ENCODE peak calls at places on chromosomes 3 and 15, in five cellular contexts. One of them, this sample, is unnamed.

GRCh38 chr3:35718921-35719320 is 79.6 kb downstream of the ARPP21 start:
- DNase-seq in left lung: no peak
- DNase-seq in HFF-Myc: no peak
- DNase-seq in transverse colon: no peak
- DNase-seq in fibroblast of mammary gland: no peak
- DNase-seq in this sample: no peak

GRCh38 chr15:67164811-67165652 is 89.4 kb downstream of the AAGAB start:
- DNase-seq in left lung: no peak
- DNase-seq in HFF-Myc: no peak
- DNase-seq in transverse colon: no peak
- DNase-seq in fibroblast of mammary gland: peak
- DNase-seq in this sample: no peak

GRCh38 chr3:74469151-74469550 is 145.3 kb downstream of the CNTN3 start:
- DNase-seq in left lung: no peak
- DNase-seq in HFF-Myc: no peak
- DNase-seq in transverse colon: no peak
- DNase-seq in fibroblast of mammary gland: peak
- DNase-seq in this sample: no peak

GRCh38 chr15:92409521-92409920 is 15.8 kb downstream of the ST8SIA2 start:
- DNase-seq in left lung: no peak
- DNase-seq in HFF-Myc: no peak
- DNase-seq in transverse colon: no peak
- DNase-seq in fibroblast of mammary gland: no peak
- DNase-seq in this sample: no peak

GRCh38 chr15:38895326-38896282 is 331.0 kb upstream of the RASGRP1 start:
- DNase-seq in left lung: no peak
- DNase-seq in HFF-Myc: peak
- DNase-seq in transverse colon: no peak
- DNase-seq in fibroblast of mammary gland: peak
- DNase-seq in this sample: no peak

GRCh38 chr3:58041826-58042324 is 33.7 kb downstream of the FLNB start:
- DNase-seq in left lung: no peak
- DNase-seq in HFF-Myc: no peak
- DNase-seq in transverse colon: no peak
- DNase-seq in fibroblast of mammary gland: peak
- DNase-seq in this sample: peak

GRCh38 chr15:74820056-74820455 is 6.4 kb upstream of the CPLX3 start:
- DNase-seq in left lung: no peak
- DNase-seq in HFF-Myc: no peak
- DNase-seq in transverse colon: no peak
- DNase-seq in fibroblast of mammary gland: no peak
- DNase-seq in this sample: no peak

GRCh38 chr3:54213910-54214309 is 91.6 kb downstream of the CACNA2D3 start:
- DNase-seq in left lung: no peak
- DNase-seq in HFF-Myc: no peak
- DNase-seq in transverse colon: no peak
- DNase-seq in fibroblast of mammary gland: no peak
- DNase-seq in this sample: peak

GRCh38 chr3:194129581-194130133 is 6.3 kb upstream of the HES1 start:
- DNase-seq in left lung: peak
- DNase-seq in HFF-Myc: no peak
- DNase-seq in transverse colon: peak
- DNase-seq in fibroblast of mammary gland: peak
- DNase-seq in this sample: no peak

GRCh38 chr3:117019082-117019713 is 309.6 kb downstream of the TUSC7 start:
- DNase-seq in left lung: no peak
- DNase-seq in HFF-Myc: peak
- DNase-seq in transverse colon: peak
- DNase-seq in fibroblast of mammary gland: peak
- DNase-seq in this sample: peak

GRCh38 chr3:25513642-25514266 is 85.7 kb downstream of the RARB start:
- DNase-seq in left lung: no peak
- DNase-seq in HFF-Myc: no peak
- DNase-seq in transverse colon: no peak
- DNase-seq in fibroblast of mammary gland: no peak
- DNase-seq in this sample: no peak

GRCh38 chr15:74835312-74835823 is 7.6 kb downstream of the ULK3 start:
- DNase-seq in left lung: peak
- DNase-seq in HFF-Myc: no peak
- DNase-seq in transverse colon: peak
- DNase-seq in fibroblast of mammary gland: peak
- DNase-seq in this sample: no peak

GRCh38 chr3:177827517-177828249 is 630.4 kb upstream of the TBL1XR1 start:
- DNase-seq in left lung: no peak
- DNase-seq in HFF-Myc: peak
- DNase-seq in transverse colon: no peak
- DNase-seq in fibroblast of mammary gland: peak
- DNase-seq in this sample: peak

GRCh38 chr3:32865364-32865763 is 47.6 kb downstream of the TRIM71 start:
- DNase-seq in left lung: no peak
- DNase-seq in HFF-Myc: no peak
- DNase-seq in transverse colon: no peak
- DNase-seq in fibroblast of mammary gland: peak
- DNase-seq in this sample: no peak

GRCh38 chr3:40871411-40871810 is 327.9 kb upstream of the CTNNB1 start:
- DNase-seq in left lung: no peak
- DNase-seq in HFF-Myc: no peak
- DNase-seq in transverse colon: no peak
- DNase-seq in fibroblast of mammary gland: no peak
- DNase-seq in this sample: no peak

GRCh38 chr3:61903931-61904657 is 342.7 kb downstream of the PTPRG start:
- DNase-seq in left lung: no peak
- DNase-seq in HFF-Myc: no peak
- DNase-seq in transverse colon: no peak
- DNase-seq in fibroblast of mammary gland: peak
- DNase-seq in this sample: no peak

GRCh38 chr3:43695863-43696262 is 5.1 kb downstream of the ABHD5 start:
- DNase-seq in left lung: no peak
- DNase-seq in HFF-Myc: no peak
- DNase-seq in transverse colon: no peak
- DNase-seq in fibroblast of mammary gland: no peak
- DNase-seq in this sample: no peak

GRCh38 chr3:20254268-20255117 is 68.5 kb upstream of the SGO1 start:
- DNase-seq in left lung: no peak
- DNase-seq in HFF-Myc: no peak
- DNase-seq in transverse colon: no peak
- DNase-seq in fibroblast of mammary gland: no peak
- DNase-seq in this sample: no peak

GRCh38 chr15:70530906-70531305 is 232.5 kb downstream of the UACA start:
- DNase-seq in left lung: no peak
- DNase-seq in HFF-Myc: no peak
- DNase-seq in transverse colon: no peak
- DNase-seq in fibroblast of mammary gland: no peak
- DNase-seq in this sample: no peak

GRCh38 chr3:173789530-173789929 is 392.0 kb downstream of the NLGN1 start:
- DNase-seq in left lung: no peak
- DNase-seq in HFF-Myc: no peak
- DNase-seq in transverse colon: no peak
- DNase-seq in fibroblast of mammary gland: peak
- DNase-seq in this sample: no peak

GRCh38 chr3:180633722-180634121 is 31.8 kb downstream of the TTC14 start:
- DNase-seq in left lung: no peak
- DNase-seq in HFF-Myc: no peak
- DNase-seq in transverse colon: no peak
- DNase-seq in fibroblast of mammary gland: no peak
- DNase-seq in this sample: no peak

DNA sequence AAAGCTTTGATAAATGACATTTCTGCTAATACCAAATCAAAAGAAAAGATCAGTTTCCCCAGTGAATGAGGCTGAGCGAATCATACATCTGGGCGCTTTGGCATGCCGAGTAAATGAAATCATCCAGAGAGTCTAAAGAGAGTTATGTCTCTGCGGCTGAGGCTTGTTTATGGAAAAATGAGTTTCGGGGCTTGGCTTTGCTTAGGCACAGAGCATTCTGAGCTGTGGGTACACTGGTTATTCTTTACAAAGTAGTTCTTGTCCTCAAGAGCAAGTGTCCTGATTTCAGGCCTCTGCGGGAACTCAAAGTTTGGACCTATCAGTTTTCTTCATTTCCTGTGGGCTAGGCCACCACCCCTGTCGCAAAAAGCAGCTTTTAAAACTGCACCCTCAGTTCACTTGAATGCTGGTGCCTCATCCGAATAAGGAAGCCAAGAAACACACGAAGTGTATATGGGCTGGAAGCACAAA is 109.9 kb upstream of the TGFBR2 start:
- DNase-seq in left lung: no peak
- DNase-seq in HFF-Myc: no peak
- DNase-seq in transverse colon: peak
- DNase-seq in fibroblast of mammary gland: peak
- DNase-seq in this sample: peak
- H3K4me3 ChIP-seq in left lung: no peak
- H3K4me3 ChIP-seq in HFF-Myc: no peak
- H3K4me3 ChIP-seq in transverse colon: no peak
- H3K4me3 ChIP-seq in fibroblast of mammary gland: no peak
- H3K4me3 ChIP-seq in this sample: no peak

DNA sequence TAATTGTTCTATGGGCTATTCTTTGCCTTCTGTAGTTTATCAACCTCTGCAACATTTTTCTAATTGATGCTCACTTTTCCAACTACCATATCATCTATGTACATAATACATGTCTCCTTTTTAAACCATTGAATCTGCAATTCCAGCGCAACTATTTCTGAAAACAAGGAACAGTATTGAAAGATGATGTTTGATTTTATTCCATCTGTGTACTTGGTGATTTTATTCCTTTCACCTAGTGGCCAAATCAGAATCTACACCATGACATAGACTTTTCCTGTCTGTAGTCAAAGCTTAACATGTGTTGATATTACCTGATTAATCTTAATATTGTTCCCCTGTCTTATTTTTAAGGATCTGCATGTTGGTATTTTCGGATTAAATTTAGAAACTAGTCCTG is 13.0 kb downstream of the NKTR start:
- DNase-seq in left lung: no peak
- DNase-seq in HFF-Myc: no peak
- DNase-seq in transverse colon: no peak
- DNase-seq in fibroblast of mammary gland: peak
- DNase-seq in this sample: no peak
- TF ChIP-seq CTCF in left lung: peak
- TF ChIP-seq CTCF in HFF-Myc: peak
- TF ChIP-seq CTCF in transverse colon: peak
- TF ChIP-seq CTCF in fibroblast of mammary gland: peak
- TF ChIP-seq CTCF in this sample: peak

GRCh38 chr3:155746703-155747102 is 1.8 kb upstream of the PLCH1 start:
- DNase-seq in left lung: no peak
- DNase-seq in HFF-Myc: no peak
- DNase-seq in transverse colon: no peak
- DNase-seq in fibroblast of mammary gland: no peak
- DNase-seq in this sample: no peak

GRCh38 chr3:155748611-155749365 is 3.9 kb upstream of the PLCH1 start:
- DNase-seq in left lung: no peak
- DNase-seq in HFF-Myc: peak
- DNase-seq in transverse colon: no peak
- DNase-seq in fibroblast of mammary gland: peak
- DNase-seq in this sample: no peak

GRCh38 chr3:155745795-155746550 is 1.1 kb upstream of the PLCH1 start:
- DNase-seq in left lung: peak
- DNase-seq in HFF-Myc: no peak
- DNase-seq in transverse colon: peak
- DNase-seq in fibroblast of mammary gland: no peak
- DNase-seq in this sample: no peak

GRCh38 chr3:155747867-155748266 is 3.0 kb upstream of the PLCH1 start:
- DNase-seq in left lung: no peak
- DNase-seq in HFF-Myc: no peak
- DNase-seq in transverse colon: no peak
- DNase-seq in fibroblast of mammary gland: no peak
- DNase-seq in this sample: no peak

DNA sequence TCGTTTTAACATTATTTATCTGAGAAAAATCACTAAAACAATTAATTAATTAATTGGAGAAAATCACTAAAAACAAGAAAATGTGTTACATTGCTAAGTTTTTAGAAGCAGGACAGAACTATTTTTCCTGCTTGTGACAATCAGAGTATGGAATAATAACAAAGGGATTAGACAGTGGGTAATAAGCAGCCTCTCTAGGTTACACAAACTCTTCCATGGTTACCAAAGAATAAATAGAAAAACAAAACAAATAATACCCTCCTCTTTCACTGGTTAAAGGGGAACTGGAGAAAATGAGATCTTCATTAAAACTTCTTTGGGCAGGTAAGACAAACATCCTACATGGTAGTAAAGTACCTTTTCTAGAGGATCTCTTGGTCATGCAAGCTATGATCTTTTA is 2.4 kb upstream of the PLCH1 start:
- DNase-seq in left lung: no peak
- DNase-seq in HFF-Myc: no peak
- DNase-seq in transverse colon: no peak
- DNase-seq in fibroblast of mammary gland: no peak
- DNase-seq in this sample: no peak
- H3K4me3 ChIP-seq in left lung: no peak
- H3K4me3 ChIP-seq in HFF-Myc: no peak
- H3K4me3 ChIP-seq in transverse colon: no peak
- H3K4me3 ChIP-seq in fibroblast of mammary gland: no peak
- H3K4me3 ChIP-seq in this sample: no peak

GRCh38 chr3:51711352-51712019 is 4.6 kb downstream of the GRM2 start:
- DNase-seq in left lung: no peak
- DNase-seq in HFF-Myc: no peak
- DNase-seq in transverse colon: no peak
- DNase-seq in fibroblast of mammary gland: no peak
- DNase-seq in this sample: no peak

GRCh38 chr3:51709675-51710074 is 2.8 kb downstream of the GRM2 start:
- DNase-seq in left lung: no peak
- DNase-seq in HFF-Myc: no peak
- DNase-seq in transverse colon: no peak
- DNase-seq in fibroblast of mammary gland: no peak
- DNase-seq in this sample: no peak

GRCh38 chr3:51712511-51712931 is 5.7 kb downstream of the GRM2 start:
- DNase-seq in left lung: no peak
- DNase-seq in HFF-Myc: no peak
- DNase-seq in transverse colon: no peak
- DNase-seq in fibroblast of mammary gland: no peak
- DNase-seq in this sample: no peak

GRCh38 chr3:51712020-51712385 is 5.1 kb downstream of the GRM2 start:
- DNase-seq in left lung: no peak
- DNase-seq in HFF-Myc: no peak
- DNase-seq in transverse colon: no peak
- DNase-seq in fibroblast of mammary gland: no peak
- DNase-seq in this sample: no peak

GRCh38 chr3:51710631-51711351 is 3.9 kb downstream of the GRM2 start:
- DNase-seq in left lung: no peak
- DNase-seq in HFF-Myc: no peak
- DNase-seq in transverse colon: peak
- DNase-seq in fibroblast of mammary gland: no peak
- DNase-seq in this sample: no peak
- TF ChIP-seq CTCF in left lung: no peak
- TF ChIP-seq CTCF in HFF-Myc: peak
- TF ChIP-seq CTCF in transverse colon: no peak
- TF ChIP-seq CTCF in fibroblast of mammary gland: no peak
- TF ChIP-seq CTCF in this sample: peak